ENCODE peak calls at places on chromosomes 3 and 15, in six cellular contexts. O, N, T, G, V and P are unnamed samples.

GRCh38 chr3:51675201-51675611 is 4.2 kb downstream of the TEX264 start:
- DNase-seq in O (no peak), N (no peak), T (no peak), G (no peak), V (no peak), P (no peak)

GRCh38 chr3:99013794-99014315 is 112.4 kb upstream of the DCBLD2 start:
- DNase-seq in O (no peak), N (no peak), T (no peak), G (no peak), V (no peak), P (no peak)

GRCh38 chr15:52428297-52428696 is 100.4 kb downstream of the MYO5A start:
- DNase-seq in O (no peak), N (no peak), T (no peak), G (no peak), V (no peak), P (no peak)

GRCh38 chr15:53522878-53523455 is 236.5 kb downstream of the WDR72 start:
- DNase-seq in O (no peak), N (no peak), T (no peak), G (no peak), V (no peak), P (no peak)

GRCh38 chr3:76107935-76108570 is 322.7 kb upstream of the ZNF717 start:
- DNase-seq in O (peak; percentile 2), N (no peak), T (peak; percentile 0), G (peak; percentile 1), V (no peak), P (no peak)

GRCh38 chr3:122858373-122858772 is 63.5 kb downstream of the SLC49A4 start:
- DNase-seq in O (no peak), N (no peak), T (peak; percentile 15), G (peak; percentile 12), V (no peak), P (peak; percentile 45)

GRCh38 chr3:7707192-7707591 is 794.4 kb upstream of the LMCD1 start:
- DNase-seq in O (no peak), N (no peak), T (no peak), G (no peak), V (no peak), P (peak; percentile 74)

GRCh38 chr15:66253643-66254363 is at the start of gene MEGF11:
- DNase-seq in O (peak; percentile 31), N (peak; percentile 79), T (no peak), G (no peak), V (no peak), P (peak; percentile 32)

GRCh38 chr15:24916305-24917009 is 38.3 kb upstream of the SNRPN start:
- DNase-seq in O (no peak), N (no peak), T (no peak), G (no peak), V (no peak), P (no peak)

GRCh38 chr15:86311568-86312280 is 232.1 kb downstream of the AGBL1 start:
- DNase-seq in O (no peak), N (no peak), T (peak; percentile 0), G (no peak), V (no peak), P (no peak)

GRCh38 chr15:64152507-64153387 is 1.2 kb downstream of the SNX22 start:
- DNase-seq in O (no peak), N (peak; percentile 68), T (no peak), G (no peak), V (no peak), P (no peak)

GRCh38 chr15:92636950-92637481 is 18.6 kb downstream of the FAM174B start:
- DNase-seq in O (peak; percentile 41), N (peak; percentile 79), T (peak; percentile 12), G (no peak), V (no peak), P (no peak)

GRCh38 chr15:56095406-56095805 is 102.0 kb upstream of the NEDD4 start:
- DNase-seq in O (no peak), N (no peak), T (no peak), G (no peak), V (no peak), P (no peak)

GRCh38 chr3:101195951-101196713 is 124.2 kb downstream of the IMPG2 start:
- DNase-seq in O (peak; percentile 15), N (no peak), T (peak; percentile 48), G (peak; percentile 20), V (no peak), P (peak; percentile 89)

GRCh38 chr3:171274222-171274621 is 186.0 kb downstream of the TNIK start:
- DNase-seq in O (no peak), N (no peak), T (no peak), G (no peak), V (no peak), P (no peak)

GRCh38 chr15:66774001-66774814 is 72.2 kb downstream of the SMAD6 start:
- DNase-seq in O (peak; percentile 92), N (peak; percentile 95), T (peak; percentile 72), G (peak; percentile 78), V (no peak), P (peak; percentile 80)

GRCh38 chr3:141302364-141303141 is 65.8 kb upstream of the ZBTB38 start:
- DNase-seq in O (no peak), N (no peak), T (no peak), G (no peak), V (no peak), P (no peak)

GRCh38 chr3:16362781-16363180 is 97.8 kb downstream of the OXNAD1 start:
- DNase-seq in O (no peak), N (no peak), T (no peak), G (no peak), V (no peak), P (no peak)

GRCh38 chr3:134357914-134358811 is 16.1 kb downstream of the AMOTL2 start:
- DNase-seq in O (peak; percentile 26), N (no peak), T (peak; percentile 52), G (peak; percentile 87), V (no peak), P (peak; percentile 12)
- TF ChIP-seq MAX in O (no peak), N (no peak), T (no peak), G (peak; percentile 11), V (no peak), P (no peak)

GRCh38 chr15:26773917-26774316 is 1.1 kb upstream of the GABRB3 start:
- DNase-seq in O (no peak), N (no peak), T (no peak), G (no peak), V (no peak), P (no peak)

GRCh38 chr15:26773485-26773877 is 615 bp upstream of the GABRB3 start:
- DNase-seq in O (no peak), N (no peak), T (no peak), G (no peak), V (no peak), P (no peak)

GRCh38 chr15:26771168-26771916 is 1.5 kb downstream of the GABRB3 start:
- DNase-seq in O (no peak), N (peak; percentile 93), T (no peak), G (peak; percentile 2), V (no peak), P (no peak)

GRCh38 chr15:26772588-26773484 is at the start of gene GABRB3:
- DNase-seq in O (no peak), N (peak; percentile 86), T (no peak), G (no peak), V (no peak), P (no peak)

GRCh38 chr15:26771917-26772587 is 814 bp downstream of the GABRB3 start:
- DNase-seq in O (no peak), N (no peak), T (no peak), G (no peak), V (no peak), P (no peak)
- TF ChIP-seq EZH2 in O (no peak), N (no peak), T (no peak), G (no peak), V (no peak), P (peak; percentile 27)

GRCh38 chr3:105366302-105367062 is at the start of gene ALCAM:
- DNase-seq in O (peak; percentile 12), N (peak; percentile 90), T (peak; percentile 97), G (peak; percentile 87), V (peak; percentile 77), P (peak; percentile 99)

GRCh38 chr3:105368575-105369500 is 2.1 kb downstream of the ALCAM start:
- DNase-seq in O (no peak), N (peak; percentile 53), T (peak; percentile 75), G (peak; percentile 60), V (peak; percentile 69), P (peak; percentile 64)

GRCh38 chr3:105367406-105368213 is 901 bp downstream of the ALCAM start:
- DNase-seq in O (no peak), N (peak; percentile 71), T (no peak), G (peak; percentile 47), V (peak; percentile 82), P (peak; percentile 67)

GRCh38 chr3:105367063-105367405 is 325 bp downstream of the ALCAM start:
- DNase-seq in O (no peak), N (no peak), T (no peak), G (no peak), V (no peak), P (no peak)

DNA sequence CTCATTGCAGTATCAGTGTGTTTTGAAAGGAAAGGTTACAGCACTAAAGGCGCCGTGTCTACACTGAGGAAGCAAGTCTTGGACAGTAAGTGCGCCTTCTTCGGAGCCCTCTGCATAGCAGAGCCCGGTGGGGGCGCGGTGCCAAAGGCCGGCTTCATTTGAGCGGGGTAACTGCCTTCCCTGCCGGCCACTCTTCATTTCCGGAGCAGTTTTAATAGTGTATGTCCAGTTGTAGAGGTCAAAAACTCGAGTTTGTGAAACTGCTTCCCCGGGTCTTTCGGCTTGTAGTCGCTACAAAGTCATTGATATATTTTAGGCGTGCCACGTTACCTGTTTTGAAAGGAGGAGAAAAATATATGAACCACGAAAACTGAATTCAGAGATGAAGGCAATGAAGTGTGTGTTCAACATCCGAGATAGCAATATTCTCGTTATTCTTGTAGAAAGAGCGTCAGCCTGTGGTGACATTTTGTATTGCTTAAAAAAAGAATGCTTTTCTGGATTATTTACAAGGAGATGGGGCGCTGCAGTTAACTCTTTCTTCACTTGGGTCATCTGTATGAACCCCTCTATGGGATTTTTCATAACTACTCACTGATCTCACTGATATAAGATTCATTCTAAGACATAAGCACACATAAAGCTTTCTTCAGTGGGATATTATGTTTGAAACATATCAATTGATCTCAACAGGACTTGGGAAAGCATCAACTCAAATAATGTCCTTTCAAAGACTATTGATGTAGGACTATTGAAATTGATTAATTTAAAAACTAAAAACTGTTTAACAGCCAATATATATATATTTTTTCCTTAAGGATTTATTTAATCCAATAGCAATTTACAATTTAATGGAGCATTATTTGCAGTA is 3.0 kb downstream of the ALCAM start:
- DNase-seq in O (no peak), N (peak; percentile 56), T (no peak), G (peak; percentile 49), V (peak; percentile 53), P (peak; percentile 87)
- H3K79me2 ChIP-seq in O (no peaks in the 10 kb centered on the region), N (peaks cover 2% of the 10 kb centered on the region), T (peaks cover 79% of the 10 kb centered on the region), G (peaks cover 76% of the 10 kb centered on the region), V (peaks cover 67% of the 10 kb centered on the region), P (peaks cover 75% of the 10 kb centered on the region)

DNA sequence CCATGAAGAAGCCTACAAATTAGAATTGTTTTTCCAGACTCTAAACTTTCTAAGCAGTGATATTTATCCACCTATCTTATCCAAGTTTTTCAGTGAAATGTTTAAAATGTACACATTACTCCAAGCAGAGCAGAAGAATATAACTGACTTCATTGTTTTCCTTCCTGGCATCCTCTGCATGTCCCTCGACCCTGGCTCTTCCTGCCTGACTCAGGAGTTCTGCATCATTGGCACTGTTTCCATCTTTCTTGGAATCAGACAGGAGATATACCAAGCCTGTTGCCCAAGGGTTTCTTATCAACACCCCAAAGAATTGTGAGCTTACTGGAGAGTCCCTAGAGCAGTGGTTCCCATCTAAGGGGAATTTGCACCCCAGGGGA is 401.5 kb upstream of the PROK2 start:
- DNase-seq in O (no peak), N (no peak), T (no peak), G (no peak), V (no peak), P (peak; percentile 77)
- TF ChIP-seq MAX in O (no peak), N (no peak), T (no peak), G (no peak), V (no peak), P (no peak)